ENCODE peak calls at places on chromosomes 5 and 9, in nine cellular contexts. H, I, K, U, Q, D, J, R and P are unnamed samples.
A peak's percentile ranks its signal among the peaks of the same experiment; 100 is the strongest.

GRCh38 chr5:115920171-115920725 is 42.0 kb upstream of the LVRN start:
- DNase-seq in H (no peak), J (no peak), R (no peak), K (no peak), U (no peak), Q (no peak), I (no peak), D (no peak), P (no peak)

GRCh38 chr5:101440173-101440572 is 537.1 kb upstream of the ST8SIA4 start:
- DNase-seq in D (no peak), H (no peak), U (no peak), K (no peak), R (no peak), Q (no peak), I (no peak), J (no peak), P (no peak)

GRCh38 chr9:108953983-108954574 is 19.9 kb downstream of the ABITRAM start:
- DNase-seq in U (no peak), I (no peak), H (peak; percentile 43), R (no peak), K (no peak), Q (peak; percentile 0), D (no peak), J (no peak), P (peak; percentile 42)

GRCh38 chr5:400282-401215 is 42.4 kb upstream of the EXOC3 start:
- DNase-seq in Q (no peak), H (peak; percentile 21), I (no peak), J (no peak), R (no peak), K (peak; percentile 94), D (no peak), U (no peak), P (no peak)

GRCh38 chr9:136629879-136630661 is 32.6 kb upstream of the EGFL7 start:
- DNase-seq in R (peak; percentile 43), J (peak; percentile 78), D (peak; percentile 70), Q (no peak), H (peak; percentile 81), K (no peak), I (peak; percentile 55), U (peak; percentile 54), P (peak; percentile 75)

GRCh38 chr5:173814053-173814452 is 74.1 kb upstream of the CPEB4 start:
- DNase-seq in Q (no peak), R (no peak), U (no peak), D (no peak), K (no peak), H (no peak), J (no peak), I (no peak), P (no peak)

GRCh38 chr5:139709587-139710369 is 61.6 kb downstream of the CXXC5 start:
- DNase-seq in I (no peak), H (peak; percentile 59), Q (no peak), K (no peak), R (no peak), U (peak; percentile 47), J (peak; percentile 61), D (peak; percentile 61), P (peak; percentile 93)

GRCh38 chr5:51621156-51621555 is 237.9 kb downstream of the ISL1 start:
- DNase-seq in H (no peak), R (no peak), U (no peak), K (no peak), J (no peak), I (no peak), D (no peak), Q (no peak), P (no peak)

GRCh38 chr9:83081010-83081409 is 18.1 kb upstream of the RASEF start:
- DNase-seq in H (no peak), D (no peak), U (no peak), Q (no peak), R (no peak), J (no peak), I (no peak), K (no peak), P (no peak)